ENCODE peak calls at places on chromosome 10, in nine cellular contexts. N is A549; I is astrocyte; A is CD4-positive, CD25-positive, alpha-beta regulatory T cell; J is naive thymus-derived CD4-positive, alpha-beta T cell; Q is fibroblast of lung; D is psoas muscle; O is endodermal cell; T is left lung. K is an unnamed sample.
A peak's percentile ranks its signal among the peaks of the same experiment; 100 is the strongest.

GRCh38 chr10:134205-134742 is 981 bp upstream of the ZMYND11 start:
- DNase-seq in D (no peak), O (peak; percentile 66), Q (peak; percentile 20), I (no peak), A (peak; percentile 1), T (peak; percentile 75), J (no peak), N (no peak), K (no peak)

GRCh38 chr10:59971915-59972314 is 65.6 kb upstream of the CCDC6 start:
- DNase-seq in A (no peak), J (no peak), O (no peak), N (peak; percentile 72), T (no peak), I (peak; percentile 68), Q (peak; percentile 34), D (no peak), K (no peak)

GRCh38 chr10:100740476-100741341 is 4.7 kb upstream of the PAX2 start:
- DNase-seq in D (no peak), Q (no peak), N (no peak), J (no peak), A (no peak), O (peak; percentile 79), I (no peak), T (no peak), K (no peak)

GRCh38 chr10:5659702-5660528 is 6.5 kb downstream of the ASB13 start:
- DNase-seq in T (peak; percentile 72), J (no peak), Q (peak; percentile 62), O (peak; percentile 57), I (peak; percentile 36), D (peak; percentile 62), N (peak; percentile 55), A (no peak), K (no peak)

GRCh38 chr10:60964257-60965235 is 20.6 kb upstream of the RHOBTB1 start:
- DNase-seq in Q (peak; percentile 94), N (peak; percentile 83), A (peak; percentile 16), O (peak; percentile 84), I (peak; percentile 85), T (no peak), J (peak; percentile 29), D (peak; percentile 59), K (no peak)

GRCh38 chr10:76080406-76080805 is 649.0 kb downstream of the LRMDA start:
- DNase-seq in I (peak; percentile 82), Q (peak; percentile 85), O (no peak), D (no peak), T (no peak), J (no peak), N (no peak), A (no peak), K (no peak)

GRCh38 chr10:76444034-76444800 is 1012.8 kb downstream of the LRMDA start:
- DNase-seq in A (no peak), D (peak; percentile 22), N (no peak), O (no peak), Q (peak; percentile 70), T (no peak), I (peak; percentile 66), J (no peak), K (no peak)

GRCh38 chr10:17835688-17836087 is 26.5 kb downstream of the MRC1 start:
- DNase-seq in I (peak; percentile 94), D (no peak), Q (peak; percentile 56), O (peak; percentile 73), N (peak; percentile 85), J (no peak), T (no peak), A (no peak), K (no peak)

GRCh38 chr10:17756557-17757208 is 4.7 kb downstream of the TMEM236 start:
- DNase-seq in A (peak; percentile 6), D (no peak), O (no peak), I (no peak), J (no peak), T (no peak), N (peak; percentile 7), Q (no peak), K (no peak)

GRCh38 chr10:17179002-17179401 is 22.5 kb downstream of the TRDMT1 start:
- DNase-seq in Q (no peak), D (no peak), J (no peak), O (no peak), T (no peak), N (no peak), A (no peak), I (peak; percentile 78), K (no peak)

GRCh38 chr10:61635946-61636345 is 26.8 kb upstream of the CABCOCO1 start:
- DNase-seq in N (peak; percentile 25), Q (peak; percentile 59), J (no peak), A (no peak), D (no peak), T (no peak), O (no peak), I (peak; percentile 81), K (no peak)

GRCh38 chr10:83165164-83165563 is 974.1 kb upstream of the GHITM start:
- DNase-seq in N (no peak), D (no peak), T (no peak), I (no peak), A (no peak), O (no peak), J (no peak), Q (peak; percentile 1), K (no peak)

GRCh38 chr10:106566871-106567270 is 597.6 kb downstream of the SORCS1 start:
- DNase-seq in T (no peak), I (no peak), A (no peak), J (no peak), D (no peak), O (no peak), Q (peak; percentile 30), N (no peak), K (no peak)

GRCh38 chr10:6592080-6592479 is 12.0 kb upstream of the PRKCQ start:
- DNase-seq in N (no peak), O (no peak), D (no peak), A (peak; percentile 79), T (no peak), Q (no peak), I (no peak), J (no peak), K (no peak)

GRCh38 chr10:131047501-131047900 is 264.0 kb downstream of the TCERG1L start:
- DNase-seq in N (no peak), D (no peak), A (no peak), T (no peak), I (no peak), Q (no peak), J (no peak), O (no peak), K (no peak)

GRCh38 chr10:72086466-72087391 is 1.6 kb downstream of the SPOCK2 start:
- DNase-seq in J (peak; percentile 66), Q (no peak), O (peak; percentile 82), D (peak; percentile 39), T (peak; percentile 89), A (peak; percentile 71), N (no peak), I (peak; percentile 34), K (peak; percentile 50)

GRCh38 chr10:4073912-4074311 is 288.9 kb upstream of the KLF6 start:
- DNase-seq in I (peak; percentile 81), O (no peak), Q (peak; percentile 81), T (no peak), A (no peak), N (no peak), D (peak; percentile 41), J (no peak), K (no peak)
- H3K27ac ChIP-seq in I (no peak overlapping the region), O (no peak overlapping the region), Q (no peak overlapping the region), T (no peak overlapping the region), A (no peak overlapping the region), N (no peak overlapping the region), D (no peak overlapping the region), J (no peak overlapping the region), K (peak overlapping the region; percentile 27)

DNA sequence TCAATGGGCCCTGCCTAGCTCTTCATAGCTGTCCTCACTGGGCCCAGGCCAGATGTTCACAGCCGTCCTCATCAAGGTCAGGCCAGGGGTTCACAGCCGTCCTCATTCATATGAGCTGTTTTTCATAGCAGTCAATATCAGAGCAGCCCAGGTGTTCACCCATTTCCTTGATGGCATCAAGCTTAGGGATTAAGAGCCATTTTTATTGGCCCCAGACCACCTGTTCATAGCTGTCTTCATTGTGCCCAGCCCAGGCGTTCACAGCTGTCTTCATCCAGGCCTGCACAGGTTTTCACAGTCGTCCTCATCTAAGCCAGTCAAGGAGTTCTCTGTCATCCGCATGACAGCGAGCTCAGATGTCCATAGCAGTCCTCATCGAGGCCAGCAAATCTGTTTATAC is 9.4 kb downstream of the FRG2B start:
- DNase-seq in Q (no peak), I (no peak), T (no peak), N (no peak), D (no peak), J (no peak), A (no peak), O (no peak), K (no peak)
- H3K9me3 ChIP-seq in Q (no peaks in the 10 kb centered on the region), I (peaks cover 6% of the 10 kb centered on the region), T (no peaks in the 10 kb centered on the region), N (no peaks in the 10 kb centered on the region), D (no peaks in the 10 kb centered on the region), J (no peaks in the 10 kb centered on the region), A (no peaks in the 10 kb centered on the region), O (peaks cover 52% of the 10 kb centered on the region), K (no peaks in the 10 kb centered on the region)

GRCh38 chr10:44973323-44974081 is 5.1 kb downstream of the DEPP1 start:
- DNase-seq in N (no peak), J (no peak), D (no peak), Q (no peak), T (no peak), A (no peak), I (no peak), O (peak; percentile 74), K (no peak)

GRCh38 chr10:44972874-44973306 is 5.7 kb downstream of the DEPP1 start:
- DNase-seq in N (no peak), J (no peak), A (no peak), I (no peak), D (no peak), T (no peak), O (no peak), Q (no peak), K (no peak)

GRCh38 chr10:44974628-44975431 is 3.8 kb downstream of the DEPP1 start:
- DNase-seq in T (peak; percentile 95), A (peak; percentile 64), J (peak; percentile 83), I (peak; percentile 29), O (peak; percentile 90), D (peak; percentile 78), Q (peak; percentile 54), N (peak; percentile 55), K (peak; percentile 45)

GRCh38 chr10:44975487-44976331 is 2.9 kb downstream of the DEPP1 start:
- DNase-seq in J (no peak), O (peak; percentile 79), Q (peak; percentile 46), N (peak; percentile 21), T (no peak), A (no peak), D (no peak), I (peak; percentile 76), K (no peak)

DNA sequence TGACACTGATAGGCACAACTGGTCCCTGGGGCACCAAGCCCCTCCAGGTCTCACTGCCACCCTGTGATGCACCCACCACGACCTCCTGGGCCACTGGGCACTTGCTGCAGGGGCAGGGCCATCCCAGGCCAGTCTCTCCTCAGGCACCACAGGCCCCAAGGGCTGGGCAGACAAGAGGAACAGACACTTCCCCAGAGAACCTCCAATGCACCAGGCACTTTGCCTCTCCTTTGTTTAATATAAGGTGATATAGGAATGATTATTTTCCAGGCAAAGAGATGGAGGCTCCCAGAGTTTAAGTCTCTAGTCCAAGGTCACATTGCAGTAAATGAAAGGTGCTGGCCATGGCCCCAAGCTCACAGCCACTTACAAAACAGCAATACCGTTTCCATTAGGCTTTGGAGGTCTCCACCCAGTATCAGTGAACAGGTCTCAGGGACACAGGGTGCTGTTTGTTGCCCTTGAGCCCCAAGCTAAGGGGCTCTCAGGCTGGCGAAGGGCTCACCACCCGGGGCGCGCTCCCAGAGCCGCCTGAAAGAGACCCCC is 4.5 kb downstream of the DEPP1 start:
- DNase-seq in D (no peak), Q (no peak), N (no peak), A (no peak), T (no peak), O (no peak), J (no peak), I (no peak), K (no peak)
- H3K4me1 ChIP-seq in D (peaks cover 53% of the 10 kb centered on the region), Q (peaks cover 18% of the 10 kb centered on the region), N (peaks cover 26% of the 10 kb centered on the region), A (peaks cover 10% of the 10 kb centered on the region), T (peaks cover 26% of the 10 kb centered on the region), O (peaks cover 23% of the 10 kb centered on the region), J (peaks cover 10% of the 10 kb centered on the region), I (peaks cover 36% of the 10 kb centered on the region), K (peaks cover 8% of the 10 kb centered on the region)

GRCh38 chr10:89481662-89482061 is 53.7 kb downstream of the SLC16A12 start:
- DNase-seq in O (no peak), T (no peak), N (peak; percentile 65), J (no peak), I (peak; percentile 88), D (no peak), A (no peak), Q (peak; percentile 98), K (no peak)
- H3K27ac ChIP-seq in O (no peak overlapping the region), T (peak overlapping the region; percentile 58), N (peak overlapping the region; percentile 29), J (no peak overlapping the region), I (peak overlapping the region; percentile 59), D (peak overlapping the region; percentile 47), A (no peak overlapping the region), Q (peak overlapping the region; percentile 37), K (no peak overlapping the region)

K was measured in effector memory CD4-positive, alpha-beta T cell.